ENCODE peak calls at places on chromosome 3, in four cellular contexts. F is fibroblast of pulmonary artery, N is GM23338, B is heart right ventricle. U is an unnamed sample.

GRCh38 chr3:192183109-192183508 is 544.2 kb downstream of the FGF12 start:
- DNase-seq in F (no peak), N (no peak), B (no peak), U (no peak)

GRCh38 chr3:123072152-123072551 is 5.3 kb downstream of the PDIA5 start:
- DNase-seq in F (peak; percentile 44), N (no peak), B (no peak), U (no peak)

GRCh38 chr3:33218446-33219174 is at the start of gene SUSD5:
- DNase-seq in F (peak; percentile 42), N (peak; percentile 81), B (no peak), U (no peak)

GRCh38 chr3:183477801-183478456 is 49.5 kb upstream of the MCF2L2 start:
- DNase-seq in F (no peak), N (no peak), B (no peak), U (no peak)

GRCh38 chr3:134753999-134754742 is 40.9 kb upstream of the EPHB1 start:
- DNase-seq in F (peak; percentile 2), N (peak; percentile 25), B (no peak), U (no peak)

GRCh38 chr3:193813506-193813850 is 220.5 kb downstream of the OPA1 start:
- DNase-seq in F (no peak), N (peak; percentile 61), B (no peak), U (no peak)

GRCh38 chr3:55292360-55292759 is 194.7 kb downstream of the WNT5A start:
- DNase-seq in F (no peak), N (peak; percentile 35), B (no peak), U (no peak)

GRCh38 chr3:55283441-55283925 is 203.6 kb downstream of the WNT5A start:
- DNase-seq in F (no peak), N (no peak), B (no peak), U (no peak)

GRCh38 chr3:14602006-14602803 is 49.4 kb upstream of the CCDC174 start:
- DNase-seq in F (no peak), N (peak; percentile 87), B (no peak), U (no peak)

GRCh38 chr3:67876261-67876660 is 221.8 kb upstream of the SUCLG2 start:
- DNase-seq in F (no peak), N (no peak), B (no peak), U (no peak)

GRCh38 chr3:42052867-42053351 is 38.2 kb upstream of the TRAK1 start:
- DNase-seq in F (no peak), N (no peak), B (no peak), U (no peak)

GRCh38 chr3:33718595-33718907 is 497 bp upstream of the CLASP2 start:
- DNase-seq in F (no peak), N (no peak), B (no peak), U (no peak)

GRCh38 chr3:42980209-42980608 is 1.1 kb downstream of the GASK1A start:
- DNase-seq in F (no peak), N (peak; percentile 73), B (no peak), U (no peak)

GRCh38 chr3:112640333-112640863 is 545 bp downstream of the CCDC80 start:
- DNase-seq in F (peak; percentile 90), N (no peak), B (no peak), U (no peak)

GRCh38 chr3:64627471-64628321 is 60.1 kb downstream of the ADAMTS9 start:
- DNase-seq in F (no peak), N (no peak), B (no peak), U (peak; percentile 39)

GRCh38 chr3:151168269-151169094 is 34.5 kb downstream of the GPR171 start:
- DNase-seq in F (peak; percentile 72), N (peak; percentile 89), B (peak; percentile 78), U (peak; percentile 17)

GRCh38 chr3:94928921-94929320 is 866.1 kb downstream of the NSUN3 start:
- DNase-seq in F (peak; percentile 57), N (no peak), B (no peak), U (no peak)

GRCh38 chr3:124034016-124034808 is 42.3 kb upstream of the ROPN1 start:
- DNase-seq in F (peak; percentile 3), N (peak; percentile 48), B (peak; percentile 10), U (no peak)

GRCh38 chr3:100209948-100210776 is 50.6 kb upstream of the TBC1D23 start:
- DNase-seq in F (peak; percentile 16), N (no peak), B (no peak), U (no peak)

GRCh38 chr3:132135628-132136333 is 101.0 kb upstream of the CPNE4 start:
- DNase-seq in F (peak; percentile 88), N (peak; percentile 31), B (no peak), U (no peak)

GRCh38 chr3:126354776-126355175 is 2.4 kb downstream of the KLF15 start:
- DNase-seq in F (no peak), N (no peak), B (no peak), U (no peak)

DNA sequence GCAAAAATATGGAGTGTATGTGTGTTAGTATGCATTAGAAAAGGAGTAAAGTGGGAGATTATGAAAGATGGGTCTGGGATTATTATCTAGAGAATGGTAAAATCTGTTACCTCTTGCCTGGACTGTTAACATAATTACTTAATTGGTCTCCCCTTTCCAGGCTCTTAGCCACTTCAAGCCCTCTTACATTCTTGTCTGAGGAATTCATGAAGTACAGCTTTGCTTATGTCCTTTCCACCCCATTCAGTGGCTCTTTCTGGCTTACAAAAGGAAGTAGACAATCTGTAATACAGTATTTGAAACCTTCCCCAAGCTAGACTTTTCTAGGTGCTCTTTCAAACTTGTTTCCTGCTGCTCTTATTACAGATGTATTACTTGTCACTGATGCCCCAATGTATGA is 129.8 kb downstream of the MBNL1 start:
- DNase-seq in F (no peak), N (no peak), B (no peak), U (no peak)
- TF ChIP-seq CTCF in F (no peak), N (no peak), B (no peak), U (no peak)

GRCh38 chr3:138578141-138578540 is 15.9 kb downstream of the CEP70 start:
- DNase-seq in F (no peak), N (no peak), B (no peak), U (no peak)
- H3K4me3 ChIP-seq in F (no peak overlapping the region), N (no peak overlapping the region), B (no peak overlapping the region), U (no peak overlapping the region)

GRCh38 chr3:31265646-31266423 is 266.9 kb upstream of the STT3B start:
- DNase-seq in F (peak; percentile 83), N (peak; percentile 13), B (no peak), U (no peak)
- TF ChIP-seq CTCF in F (no peak), N (no peak), B (no peak), U (no peak)

DNA sequence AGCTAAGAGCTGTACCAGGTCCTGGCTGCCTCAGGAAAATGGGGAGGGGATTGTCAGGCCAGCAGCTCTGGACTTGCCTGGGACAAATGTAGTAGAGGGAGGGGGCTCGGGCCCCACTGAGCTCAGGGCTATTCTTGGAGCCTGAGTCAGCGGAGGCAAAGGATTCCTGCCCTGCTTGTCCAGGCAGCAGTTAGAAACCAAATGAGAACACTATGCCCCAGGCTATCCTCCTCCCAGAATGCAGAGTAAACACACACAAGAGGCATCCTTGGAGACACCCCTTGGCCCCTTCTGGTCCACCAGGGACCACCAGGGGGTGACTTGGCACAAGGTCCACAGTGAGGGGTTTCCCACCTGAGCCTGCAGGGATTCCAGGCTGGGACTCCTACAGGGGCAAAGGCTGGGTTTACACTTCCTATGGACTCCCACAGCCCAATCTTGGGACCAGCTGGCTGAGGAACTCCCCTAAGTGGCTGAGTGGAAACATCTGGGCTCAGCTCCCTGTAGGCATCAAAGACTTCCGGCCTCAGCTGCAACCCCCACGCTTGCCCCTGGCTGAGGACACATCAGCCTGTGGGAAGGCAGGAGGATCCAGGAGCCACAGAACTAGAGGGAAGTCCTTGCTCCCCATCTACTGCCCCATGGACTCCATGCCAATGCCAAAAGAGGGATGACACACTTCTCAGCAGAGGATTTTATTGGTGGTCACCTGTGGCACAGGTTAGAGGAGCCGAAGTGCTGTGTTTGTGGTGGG is 3.4 kb upstream of the COL7A1 start:
- DNase-seq in F (peak; percentile 93), N (no peak), B (peak; percentile 77), U (peak; percentile 7)
- H3K4me3 ChIP-seq in F (no peak overlapping the region), N (no peak overlapping the region), B (no peak overlapping the region), U (no peak overlapping the region)

U was measured in LNCaP clone FGC.